ENCODE peak calls at places on chromosomes 3 and 15, in six cellular contexts. W, R, Z, C, Q and V are unnamed samples.

GRCh38 chr15:76433798-76434400 is 97.3 kb downstream of the ISL2 start:
- DNase-seq in W (no peak), R (peak; percentile 69), Z (no peak), C (no peak), Q (no peak), V (no peak)

GRCh38 chr3:55203006-55203405 is 275.1 kb upstream of the LRTM1 start:
- DNase-seq in W (no peak), R (peak; percentile 27), Z (no peak), C (no peak), Q (no peak), V (no peak)

GRCh38 chr3:169146112-169146665 is 517.3 kb downstream of the MECOM start:
- DNase-seq in W (no peak), R (peak; percentile 37), Z (peak; percentile 46), C (no peak), Q (peak; percentile 9), V (no peak)

GRCh38 chr3:156665296-156665695 is 9.1 kb upstream of the TIPARP start:
- DNase-seq in W (no peak), R (no peak), Z (no peak), C (no peak), Q (no peak), V (no peak)

GRCh38 chr3:2301361-2301760 is 202.7 kb downstream of the CNTN4 start:
- DNase-seq in W (no peak), R (no peak), Z (no peak), C (peak; percentile 51), Q (no peak), V (no peak)

GRCh38 chr15:65326109-65326508 is 21.6 kb downstream of the RNU5B-1 start:
- DNase-seq in W (no peak), R (no peak), Z (peak; percentile 42), C (peak; percentile 71), Q (no peak), V (no peak)

GRCh38 chr15:23629234-23629805 is 18.3 kb downstream of the MAGEL2 start:
- DNase-seq in W (no peak), R (peak; percentile 37), Z (no peak), C (peak; percentile 38), Q (no peak), V (peak; percentile 62)

GRCh38 chr3:128071771-128072453 is 19.7 kb downstream of the SEC61A1 start:
- DNase-seq in W (no peak), R (no peak), Z (no peak), C (no peak), Q (no peak), V (no peak)

GRCh38 chr15:66078196-66078928 is 175.2 kb downstream of the MEGF11 start:
- DNase-seq in W (no peak), R (no peak), Z (no peak), C (no peak), Q (no peak), V (peak; percentile 48)

GRCh38 chr15:48415036-48415886 is 84.0 kb downstream of the DUT start:
- DNase-seq in W (no peak), R (no peak), Z (no peak), C (no peak), Q (no peak), V (no peak)

GRCh38 chr3:187484547-187485325 is 116.6 kb downstream of the RTP4 start:
- DNase-seq in W (no peak), R (no peak), Z (no peak), C (no peak), Q (no peak), V (no peak)

GRCh38 chr3:15875016-15875689 is 77.4 kb upstream of the ANKRD28 start:
- DNase-seq in W (no peak), R (peak; percentile 88), Z (no peak), C (no peak), Q (no peak), V (no peak)

GRCh38 chr15:58065011-58065444 is 483 bp downstream of the ALDH1A2 start:
- DNase-seq in W (no peak), R (peak; percentile 13), Z (no peak), C (no peak), Q (no peak), V (no peak)

GRCh38 chr3:132311860-132312259 is 5.3 kb upstream of the ACP3 start:
- DNase-seq in W (no peak), R (no peak), Z (no peak), C (no peak), Q (no peak), V (no peak)

GRCh38 chr15:80160570-80161156 is 7.9 kb downstream of the FAH start:
- DNase-seq in W (no peak), R (peak; percentile 71), Z (no peak), C (no peak), Q (peak; percentile 42), V (no peak)

GRCh38 chr15:68432665-68433064 is 702 bp upstream of the ITGA11 start:
- DNase-seq in W (no peak), R (no peak), Z (no peak), C (no peak), Q (no peak), V (no peak)

GRCh38 chr3:128316456-128316855 is 150.2 kb downstream of the DNAJB8 start:
- DNase-seq in W (peak; percentile 46), R (no peak), Z (no peak), C (no peak), Q (no peak), V (no peak)

GRCh38 chr3:25587094-25587493 is 77.6 kb downstream of the TOP2B start:
- DNase-seq in W (no peak), R (peak; percentile 64), Z (no peak), C (no peak), Q (no peak), V (no peak)

GRCh38 chr15:39156636-39157255 is 424.1 kb upstream of the THBS1 start:
- DNase-seq in W (no peak), R (no peak), Z (no peak), C (no peak), Q (no peak), V (no peak)

GRCh38 chr15:88258021-88258641 is 1.6 kb upstream of the NTRK3 start:
- DNase-seq in W (no peak), R (no peak), Z (peak; percentile 57), C (peak; percentile 66), Q (no peak), V (peak; percentile 47)

GRCh38 chr15:92082217-92082843 is 228.8 kb downstream of the SLCO3A1 start:
- DNase-seq in W (no peak), R (peak; percentile 67), Z (peak; percentile 61), C (peak; percentile 71), Q (no peak), V (peak; percentile 83)

DNA sequence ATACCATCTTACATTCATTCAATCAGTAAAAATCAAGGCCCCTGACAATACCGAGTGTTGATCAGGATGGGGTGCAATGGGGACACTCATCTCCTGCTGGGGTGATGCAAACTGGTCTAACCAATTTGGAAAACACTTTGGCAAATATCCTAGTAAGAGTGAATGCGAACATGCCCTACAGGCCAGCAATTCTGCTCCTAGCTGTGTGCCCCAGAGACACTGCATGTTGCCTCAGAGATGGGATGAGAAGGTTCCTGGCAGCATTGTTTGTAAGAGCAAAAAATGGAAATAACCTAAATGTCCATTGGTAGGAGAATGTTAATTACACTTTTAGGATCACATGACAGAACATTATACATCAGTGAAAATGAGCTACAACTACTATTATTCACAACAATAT is 4.7 kb downstream of the LINGO1 start:
- DNase-seq in W (no peak), R (no peak), Z (no peak), C (no peak), Q (no peak), V (no peak)
- H3K27me3 ChIP-seq in W (peaks cover 3% of the 10 kb centered on the region), R (no peaks in the 10 kb centered on the region), Z (no peaks in the 10 kb centered on the region), C (peaks cover 34% of the 10 kb centered on the region), Q (peaks cover 7% of the 10 kb centered on the region), V (no peaks in the 10 kb centered on the region)

GRCh38 chr15:45186771-45187577 is 792 bp downstream of the SHF start:
- DNase-seq in W (peak; percentile 7), R (peak; percentile 26), Z (no peak), C (peak; percentile 73), Q (no peak), V (peak; percentile 54)

GRCh38 chr15:45185069-45185779 is 2.5 kb downstream of the SHF start:
- DNase-seq in W (no peak), R (peak; percentile 88), Z (no peak), C (peak; percentile 36), Q (no peak), V (peak; percentile 47)

GRCh38 chr15:45187894-45188830 is at the start of gene SHF:
- DNase-seq in W (peak; percentile 56), R (peak; percentile 38), Z (peak; percentile 86), C (peak; percentile 93), Q (no peak), V (peak; percentile 83)

GRCh38 chr15:45185903-45186770 is 1.6 kb downstream of the SHF start:
- DNase-seq in W (no peak), R (peak; percentile 59), Z (no peak), C (peak; percentile 68), Q (no peak), V (no peak)

DNA sequence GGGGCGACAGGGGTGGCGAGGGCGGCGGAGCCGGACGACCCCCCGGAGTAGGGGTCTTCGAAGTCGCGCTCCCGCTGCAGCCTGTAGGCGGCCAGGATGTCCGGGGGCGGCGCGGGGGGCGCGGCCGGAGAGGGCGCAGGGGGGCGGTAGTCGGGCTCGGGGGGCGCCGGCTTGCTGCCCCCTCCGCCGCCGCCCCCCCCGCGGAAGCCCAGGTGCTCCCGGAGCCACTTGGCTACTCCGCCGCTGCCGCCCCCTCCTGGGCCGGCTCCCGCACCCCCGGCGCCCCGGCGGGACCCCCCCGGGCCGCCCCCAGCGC is 230 bp downstream of the SHF start:
- DNase-seq in W (no peak), R (no peak), Z (no peak), C (no peak), Q (no peak), V (no peak)
- H3K27ac ChIP-seq in W (peak overlapping the region; percentile 39), R (no peak overlapping the region), Z (peak overlapping the region; percentile 95), C (no peak overlapping the region), Q (peak overlapping the region; percentile 98), V (peak overlapping the region; percentile 74)

GRCh38 chr15:78673917-78674444 is 33.0 kb upstream of the CHRNB4 start:
- DNase-seq in W (no peak), R (no peak), Z (no peak), C (no peak), Q (no peak), V (no peak)

GRCh38 chr15:78679089-78679511 is 38.1 kb upstream of the CHRNB4 start:
- DNase-seq in W (no peak), R (no peak), Z (no peak), C (no peak), Q (no peak), V (no peak)

GRCh38 chr15:78675206-78675605 is 34.2 kb upstream of the CHRNB4 start:
- DNase-seq in W (no peak), R (no peak), Z (no peak), C (no peak), Q (no peak), V (no peak)

GRCh38 chr15:78675617-78676360 is 34.8 kb upstream of the CHRNB4 start:
- DNase-seq in W (no peak), R (no peak), Z (no peak), C (no peak), Q (no peak), V (no peak)

GRCh38 chr15:78676424-78677110 is 35.6 kb upstream of the CHRNB4 start:
- DNase-seq in W (no peak), R (no peak), Z (no peak), C (no peak), Q (no peak), V (no peak)
- H3K27me3 ChIP-seq in W (no peaks in the 10 kb centered on the region), R (no peaks in the 10 kb centered on the region), Z (no peaks in the 10 kb centered on the region), C (no peaks in the 10 kb centered on the region), Q (no peaks in the 10 kb centered on the region), V (no peaks in the 10 kb centered on the region)

DNA sequence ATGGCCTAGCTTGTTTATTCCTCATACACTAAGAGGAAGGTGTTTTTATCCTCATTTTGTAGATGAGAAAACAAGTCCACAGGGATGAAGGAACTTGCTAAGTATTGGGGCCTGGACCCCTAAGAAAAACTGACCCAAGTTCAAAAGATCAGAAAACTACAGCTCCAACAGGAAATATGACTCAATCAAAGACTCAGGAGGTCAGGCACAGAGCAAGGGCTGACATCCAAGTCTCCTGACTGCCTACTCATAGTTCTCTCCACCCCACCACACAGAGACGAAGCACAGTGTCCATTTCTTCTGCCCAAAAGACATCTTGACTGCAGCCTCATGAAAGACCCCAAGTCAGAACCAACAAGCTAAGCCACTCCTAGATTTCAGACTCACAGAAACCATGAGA is 26.9 kb upstream of the TPM1 start:
- DNase-seq in W (no peak), R (no peak), Z (no peak), C (no peak), Q (peak; percentile 60), V (no peak)
- H3K27ac ChIP-seq in W (no peak overlapping the region), R (peak overlapping the region; percentile 85), Z (no peak overlapping the region), C (peak overlapping the region; percentile 89), Q (peak overlapping the region; percentile 73), V (no peak overlapping the region)